ENCODE peak calls at places on chromosomes 11 and 22, in four cellular contexts. O is aorta, L is fibroblast of lung, Z is GM23338. Q is an unnamed sample.

GRCh38 chr11:19367051-19367709 is 126.4 kb upstream of the E2F8 start:
- DNase-seq in O (no peak), Z (no peak), L (peak; percentile 44), Q (peak; percentile 82)

GRCh38 chr11:113906038-113906437 is 1.4 kb downstream of the HTR3B start:
- DNase-seq in L (peak; percentile 55), Z (peak; percentile 81), O (no peak), Q (no peak)

GRCh38 chr11:17528181-17528691 is 16.0 kb downstream of the USH1C start:
- DNase-seq in L (peak; percentile 35), Z (peak; percentile 87), O (no peak), Q (no peak)

GRCh38 chr22:38866399-38867123 is 5.5 kb downstream of the CBX6 start:
- DNase-seq in Z (peak; percentile 95), O (peak; percentile 45), L (no peak), Q (no peak)

GRCh38 chr11:37504925-37505324 is 906.9 kb upstream of the RAG2 start:
- DNase-seq in Z (no peak), L (peak; percentile 78), O (no peak), Q (no peak)

GRCh38 chr11:107018274-107018901 is at the start of gene GUCY1A2:
- DNase-seq in L (peak; percentile 12), O (peak; percentile 44), Z (peak; percentile 53), Q (no peak)

GRCh38 chr22:19916006-19916405 is 25.6 kb upstream of the COMT start:
- DNase-seq in L (no peak), Z (no peak), O (no peak), Q (no peak)

GRCh38 chr11:68741536-68741935 is 9.8 kb downstream of the TESMIN start:
- DNase-seq in L (no peak), O (no peak), Z (no peak), Q (no peak)

GRCh38 chr11:124898711-124899110 is 1.0 kb upstream of the ROBO4 start:
- DNase-seq in O (no peak), L (peak; percentile 79), Z (peak; percentile 43), Q (no peak)

GRCh38 chr11:15146271-15147003 is 31.7 kb downstream of the INSC start:
- DNase-seq in Z (no peak), O (no peak), L (peak; percentile 26), Q (no peak)

GRCh38 chr22:24330636-24331035 is 60.0 kb downstream of the SPECC1L start:
- DNase-seq in Z (no peak), O (no peak), L (no peak), Q (no peak)

GRCh38 chr11:118927554-118928107 is 1.9 kb upstream of the BCL9L start:
- DNase-seq in L (no peak), O (peak; percentile 17), Z (no peak), Q (no peak)

GRCh38 chr11:124194696-124195418 is 11.7 kb downstream of the OR10D3 start:
- DNase-seq in Z (peak; percentile 80), O (peak; percentile 77), L (peak; percentile 80), Q (peak; percentile 71)

GRCh38 chr22:35128637-35129036 is 62.7 kb downstream of the ISX start:
- DNase-seq in O (no peak), L (no peak), Z (no peak), Q (no peak)

GRCh38 chr11:13010737-13011342 is 1.7 kb downstream of the RASSF10 start:
- DNase-seq in O (no peak), L (no peak), Z (peak; percentile 51), Q (no peak)

GRCh38 chr11:123186291-123186690 is 8.8 kb downstream of the CLMP start:
- DNase-seq in L (no peak), O (no peak), Z (no peak), Q (no peak)

GRCh38 chr11:6238902-6239301 is at the start of gene CNGA4:
- DNase-seq in L (no peak), Z (no peak), O (no peak), Q (no peak)

GRCh38 chr11:13216019-13217006 is 61.3 kb upstream of the BMAL1 start:
- DNase-seq in Z (peak; percentile 35), L (peak; percentile 94), O (peak; percentile 83), Q (no peak)

GRCh38 chr22:48855593-48856307 is 971.9 kb downstream of the BRD1 start:
- DNase-seq in O (no peak), L (no peak), Z (no peak), Q (no peak)
- H3K4me3 ChIP-seq in O (no peak overlapping the region), L (no peak overlapping the region), Z (no peak overlapping the region), Q (no peak overlapping the region)

DNA sequence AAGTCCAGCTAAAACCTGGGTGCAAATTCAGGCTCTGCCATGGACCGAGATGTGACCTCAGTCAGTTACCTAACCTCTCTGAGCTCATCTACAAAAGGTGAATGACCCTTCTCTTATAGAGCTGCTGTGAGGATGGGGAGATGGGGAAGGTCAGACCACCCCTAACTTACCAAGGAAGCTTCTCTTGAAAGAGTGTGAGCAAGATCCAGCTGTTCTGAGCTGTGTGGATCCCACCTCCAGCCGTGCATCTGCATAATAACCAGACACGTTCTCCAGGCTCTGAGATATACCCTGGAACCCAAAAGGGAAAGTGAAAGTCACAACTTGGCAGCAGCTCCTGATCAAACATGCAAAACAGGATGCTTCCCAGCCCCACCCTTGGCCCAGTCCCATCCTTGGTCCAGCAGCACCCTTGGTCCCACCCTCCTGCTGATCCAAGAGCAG is at the start of gene APOL3:
- DNase-seq in Z (no peak), O (peak; percentile 87), L (peak; percentile 80), Q (peak; percentile 90)
- H3K4me1 ChIP-seq in Z (peaks cover 17% of the 10 kb centered on the region), O (no peaks in the 10 kb centered on the region), L (peaks cover 14% of the 10 kb centered on the region), Q (peaks cover 49% of the 10 kb centered on the region)

GRCh38 chr22:49880281-49880680 is 26.6 kb downstream of the ZBED4 start:
- DNase-seq in O (no peak), Z (peak; percentile 57), L (no peak), Q (no peak)
- H3K4me3 ChIP-seq in O (no peak overlapping the region), Z (no peak overlapping the region), L (no peak overlapping the region), Q (no peak overlapping the region)

DNA sequence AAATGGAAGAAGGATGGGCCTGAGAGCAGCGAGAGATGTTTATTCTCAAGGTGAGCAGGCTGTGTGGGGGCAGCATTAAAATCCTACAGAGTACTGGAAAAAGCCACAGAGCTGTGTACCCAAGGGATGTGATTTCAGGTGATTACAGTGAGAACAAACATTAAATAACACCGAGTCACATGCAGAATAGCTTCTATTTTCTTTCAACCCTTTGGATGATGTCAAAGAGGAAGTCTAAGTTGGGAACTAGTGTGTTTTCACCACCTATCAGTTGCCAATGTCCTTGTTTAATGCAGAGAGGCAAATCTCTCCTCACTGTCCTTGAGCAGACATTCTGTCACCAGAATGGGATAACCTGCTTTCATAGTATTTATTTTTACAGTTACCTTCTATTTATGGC is 379.6 kb upstream of the NARS2 start:
- DNase-seq in O (no peak), L (no peak), Z (no peak), Q (no peak)
- H3K4me1 ChIP-seq in O (no peaks in the 10 kb centered on the region), L (peaks cover 3% of the 10 kb centered on the region), Z (peaks cover 12% of the 10 kb centered on the region), Q (no peaks in the 10 kb centered on the region)

GRCh38 chr22:18079706-18080230 is 2.0 kb downstream of the PEX26 start:
- DNase-seq in O (no peak), L (no peak), Z (no peak), Q (no peak)
- H3K4me3 ChIP-seq in O (no peak overlapping the region), L (no peak overlapping the region), Z (no peak overlapping the region), Q (no peak overlapping the region)

GRCh38 chr11:112024778-112025678 is at the start of gene DLAT:
- DNase-seq in O (peak; percentile 89), L (peak; percentile 86), Z (peak; percentile 100), Q (peak; percentile 85)
- H3K4me1 ChIP-seq in O (no peaks in the 10 kb centered on the region), L (no peaks in the 10 kb centered on the region), Z (peaks cover 6% of the 10 kb centered on the region), Q (peaks cover 25% of the 10 kb centered on the region)

GRCh38 chr11:116646191-116646590 is 126.6 kb downstream of the BUD13 start:
- DNase-seq in O (no peak), L (no peak), Z (no peak), Q (no peak)
- H3K4me3 ChIP-seq in O (no peak overlapping the region), L (no peak overlapping the region), Z (no peak overlapping the region), Q (no peak overlapping the region)